ENCODE peak calls at places on chromosomes 7 and 10, in eight cellular contexts. I is cardiac muscle cell, R is H9, N is AG04450, D is heart left ventricle, K is spleen, P is psoas muscle, G is MCF 10A. A is an unnamed sample.

GRCh38 chr7:139777948-139778841 is at the start of gene HIPK2:
- DNase-seq in I (peak; percentile 90), R (peak; percentile 65), N (no peak), D (peak; percentile 90), K (peak; percentile 95), P (peak; percentile 87), G (peak; percentile 68), A (peak; percentile 64)

GRCh38 chr10:59833810-59834209 is 72.5 kb downstream of the CCDC6 start:
- DNase-seq in I (no peak), R (no peak), N (no peak), D (no peak), K (no peak), P (no peak), G (no peak), A (no peak)

GRCh38 chr7:76233538-76234281 is 32.0 kb downstream of the SRRM3 start:
- DNase-seq in I (peak; percentile 32), R (peak; percentile 79), N (no peak), D (no peak), K (no peak), P (no peak), G (no peak), A (no peak)

GRCh38 chr10:128411624-128412023 is 285.4 kb upstream of the MKI67 start:
- DNase-seq in I (no peak), R (no peak), N (no peak), D (no peak), K (no peak), P (no peak), G (no peak), A (no peak)

GRCh38 chr7:33108931-33109757 is at the start of gene RP9:
- DNase-seq in I (peak; percentile 92), R (peak; percentile 91), N (no peak), D (peak; percentile 74), K (peak; percentile 95), P (peak; percentile 73), G (peak; percentile 63), A (peak; percentile 93)

GRCh38 chr7:76423666-76424412 is 911 bp upstream of the ZP3 start:
- DNase-seq in I (peak; percentile 55), R (peak; percentile 61), N (no peak), D (no peak), K (peak; percentile 54), P (no peak), G (no peak), A (peak; percentile 65)

GRCh38 chr7:133009426-133009825 is 72.5 kb downstream of the CHCHD3 start:
- DNase-seq in I (no peak), R (no peak), N (no peak), D (no peak), K (no peak), P (no peak), G (no peak), A (no peak)

GRCh38 chr10:47136866-47137265 is 163.1 kb upstream of the GDF10 start:
- DNase-seq in I (no peak), R (no peak), N (no peak), D (no peak), K (no peak), P (no peak), G (no peak), A (no peak)

GRCh38 chr7:7203813-7204575 is 21.6 kb downstream of the C1GALT1 start:
- DNase-seq in I (no peak), R (no peak), N (no peak), D (no peak), K (no peak), P (no peak), G (no peak), A (no peak)

GRCh38 chr7:4202154-4202553 is 479.9 kb upstream of the FOXK1 start:
- DNase-seq in I (no peak), R (no peak), N (no peak), D (no peak), K (no peak), P (no peak), G (no peak), A (no peak)

GRCh38 chr7:3427957-3428356 is 126.9 kb downstream of the SDK1 start:
- DNase-seq in I (no peak), R (no peak), N (no peak), D (no peak), K (no peak), P (no peak), G (no peak), A (no peak)

GRCh38 chr10:78914060-78914378 is 154.7 kb upstream of the ZMIZ1 start:
- DNase-seq in I (no peak), R (no peak), N (no peak), D (no peak), K (peak; percentile 71), P (no peak), G (no peak), A (no peak)

GRCh38 chr10:124035928-124036558 is 57.4 kb downstream of the CHST15 start:
- DNase-seq in I (no peak), R (no peak), N (no peak), D (peak; percentile 48), K (peak; percentile 98), P (peak; percentile 37), G (no peak), A (peak; percentile 57)

GRCh38 chr7:94160719-94161435 is 156.7 kb upstream of the BET1 start:
- DNase-seq in I (no peak), R (no peak), N (no peak), D (no peak), K (no peak), P (no peak), G (no peak), A (no peak)

DNA sequence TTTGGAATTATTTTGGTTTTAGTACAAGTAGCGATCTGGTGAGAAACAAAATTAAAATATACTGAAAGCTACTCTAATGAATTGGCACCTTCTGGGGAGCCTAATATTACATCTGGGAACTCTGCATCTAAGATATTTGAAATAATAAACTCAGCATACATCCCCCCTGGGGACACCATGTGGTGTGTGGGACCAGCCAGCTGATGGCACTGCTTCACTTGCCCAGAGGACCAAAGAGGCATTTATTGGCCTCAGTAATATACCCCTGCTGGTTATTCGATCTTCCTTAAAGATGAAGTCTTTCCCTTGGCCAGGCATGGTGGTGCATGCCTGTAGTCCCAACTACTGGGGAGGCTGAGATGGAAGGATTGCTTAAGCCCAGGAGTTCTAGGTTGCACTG is 195.1 kb upstream of the AUTS2 start:
- DNase-seq in I (peak; percentile 10), R (peak; percentile 33), N (no peak), D (no peak), K (peak; percentile 25), P (no peak), G (no peak), A (no peak)
- TF ChIP-seq CTCF in I (no peak), R (peak; percentile 65), N (no peak), D (peak; percentile 35), K (no peak), P (peak; percentile 19), G (no peak), A (no peak)

GRCh38 chr10:45000764-45001381 is at the start of gene ZNF22:
- DNase-seq in I (peak; percentile 80), R (peak; percentile 69), N (no peak), D (peak; percentile 70), K (peak; percentile 94), P (peak; percentile 76), G (peak; percentile 42), A (peak; percentile 57)

GRCh38 chr10:45000138-45000763 is 472 bp upstream of the ZNF22 start:
- DNase-seq in I (no peak), R (no peak), N (no peak), D (peak; percentile 93), K (no peak), P (peak; percentile 89), G (no peak), A (no peak)

GRCh38 chr10:45004661-45005060 is 3.9 kb downstream of the ZNF22 start:
- DNase-seq in I (no peak), R (no peak), N (no peak), D (no peak), K (no peak), P (no peak), G (no peak), A (no peak)

GRCh38 chr10:45003432-45004000 is 2.8 kb downstream of the ZNF22 start:
- DNase-seq in I (no peak), R (no peak), N (no peak), D (no peak), K (no peak), P (no peak), G (no peak), A (no peak)

GRCh38 chr10:45001382-45002148 is 842 bp downstream of the ZNF22 start:
- DNase-seq in I (peak; percentile 62), R (peak; percentile 42), N (no peak), D (peak; percentile 82), K (peak; percentile 89), P (peak; percentile 73), G (peak; percentile 95), A (peak; percentile 68)
- TF ChIP-seq CTCF in I (peak; percentile 24), R (peak; percentile 29), N (peak; percentile 45), D (peak; percentile 7), K (no peak), P (peak; percentile 27), G (peak; percentile 14), A (no peak)

DNA sequence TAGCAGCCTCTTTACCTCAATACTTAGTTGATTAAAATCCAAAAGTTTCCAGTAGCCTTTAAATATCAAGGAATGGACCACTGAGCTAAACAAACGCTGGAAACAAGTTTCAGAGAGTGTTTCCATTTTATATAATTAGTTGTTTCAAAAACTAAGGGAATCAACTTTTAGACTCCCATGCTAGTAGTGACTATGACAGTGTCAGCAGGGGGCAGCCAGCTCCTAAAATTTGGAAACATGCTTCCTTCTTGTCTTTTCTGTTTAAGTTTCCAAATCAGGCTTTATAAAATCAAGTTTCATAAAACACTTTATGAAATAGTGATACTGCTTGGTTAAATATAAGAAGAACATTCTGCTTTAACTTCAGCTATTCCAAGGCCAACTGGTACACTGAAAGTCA is 138.2 kb upstream of the TMEM229A start:
- DNase-seq in I (peak; percentile 53), R (no peak), N (peak; percentile 37), D (no peak), K (no peak), P (no peak), G (peak; percentile 63), A (peak; percentile 47)
- TF ChIP-seq CTCF in I (peak; percentile 21), R (peak; percentile 52), N (peak; percentile 77), D (peak; percentile 39), K (no peak), P (no peak), G (peak; percentile 66), A (peak; percentile 20)

GRCh38 chr7:77461246-77461645 is 45.1 kb upstream of the GSAP start:
- DNase-seq in I (no peak), R (no peak), N (no peak), D (no peak), K (no peak), P (no peak), G (no peak), A (no peak)

GRCh38 chr7:77458786-77459185 is 42.6 kb upstream of the GSAP start:
- DNase-seq in I (no peak), R (no peak), N (no peak), D (no peak), K (no peak), P (no peak), G (no peak), A (no peak)

GRCh38 chr7:77459311-77459726 is 43.2 kb upstream of the GSAP start:
- DNase-seq in I (no peak), R (no peak), N (no peak), D (no peak), K (no peak), P (no peak), G (no peak), A (no peak)

GRCh38 chr7:77461842-77462241 is 45.7 kb upstream of the GSAP start:
- DNase-seq in I (no peak), R (no peak), N (no peak), D (no peak), K (no peak), P (no peak), G (no peak), A (no peak)

GRCh38 chr7:77460057-77460486 is 43.9 kb upstream of the GSAP start:
- DNase-seq in I (no peak), R (no peak), N (no peak), D (no peak), K (no peak), P (no peak), G (no peak), A (no peak)
- TF ChIP-seq CTCF in I (no peak), R (peak; percentile 53), N (no peak), D (peak; percentile 9), K (no peak), P (no peak), G (no peak), A (no peak)

A was measured in Calu3.